ENCODE peak calls at places on chromosomes 13 and 19, in five cellular contexts. One of them, this sample, is unnamed.

GRCh38 chr13:39575641-39576238 is 27.3 kb downstream of the LHFPL6 start:
- DNase-seq in GM12878: peak
- DNase-seq in K562: no peak
- DNase-seq in SK-N-SH: no peak
- DNase-seq in HepG2: no peak
- DNase-seq in this sample: no peak

GRCh38 chr19:17281391-17282304 is at the start of gene ANKLE1:
- DNase-seq in SK-N-SH: peak
- DNase-seq in HepG2: no peak
- DNase-seq in K562: peak
- DNase-seq in GM12878: peak
- DNase-seq in this sample: no peak

GRCh38 chr19:49214701-49215100 is 57.1 kb downstream of the TRPM4 start:
- DNase-seq in SK-N-SH: no peak
- DNase-seq in GM12878: no peak
- DNase-seq in K562: peak
- DNase-seq in HepG2: no peak
- DNase-seq in this sample: no peak

GRCh38 chr19:52451241-52451640 is 2.1 kb upstream of the ZNF578 start:
- DNase-seq in SK-N-SH: no peak
- DNase-seq in GM12878: no peak
- DNase-seq in K562: no peak
- DNase-seq in HepG2: no peak
- DNase-seq in this sample: no peak

GRCh38 chr13:98664047-98664446 is 87.1 kb upstream of the STK24 start:
- DNase-seq in SK-N-SH: no peak
- DNase-seq in GM12878: no peak
- DNase-seq in K562: no peak
- DNase-seq in HepG2: no peak
- DNase-seq in this sample: peak

GRCh38 chr13:79018166-79018565 is 359.2 kb upstream of the OBI1 start:
- DNase-seq in SK-N-SH: no peak
- DNase-seq in HepG2: no peak
- DNase-seq in GM12878: no peak
- DNase-seq in K562: no peak
- DNase-seq in this sample: no peak

GRCh38 chr19:16263115-16263839 is 61.3 kb upstream of the KLF2 start:
- DNase-seq in GM12878: no peak
- DNase-seq in K562: no peak
- DNase-seq in SK-N-SH: no peak
- DNase-seq in HepG2: no peak
- DNase-seq in this sample: no peak

GRCh38 chr13:48405865-48406264 is 7.0 kb downstream of the LPAR6 start:
- DNase-seq in GM12878: no peak
- DNase-seq in SK-N-SH: no peak
- DNase-seq in HepG2: no peak
- DNase-seq in K562: no peak
- DNase-seq in this sample: peak

GRCh38 chr13:59673301-59673700 is 490.4 kb downstream of the DIAPH3 start:
- DNase-seq in SK-N-SH: no peak
- DNase-seq in HepG2: no peak
- DNase-seq in K562: no peak
- DNase-seq in GM12878: no peak
- DNase-seq in this sample: peak

GRCh38 chr13:86932935-86933334 is 738.2 kb upstream of the SLITRK5 start:
- DNase-seq in K562: no peak
- DNase-seq in GM12878: no peak
- DNase-seq in HepG2: no peak
- DNase-seq in SK-N-SH: no peak
- DNase-seq in this sample: peak

GRCh38 chr13:107534548-107534947 is 680.8 kb downstream of the LIG4 start:
- DNase-seq in GM12878: no peak
- DNase-seq in SK-N-SH: no peak
- DNase-seq in HepG2: no peak
- DNase-seq in K562: no peak
- DNase-seq in this sample: peak

GRCh38 chr13:93217701-93218100 is 8.9 kb upstream of the GPC6 start:
- DNase-seq in GM12878: no peak
- DNase-seq in HepG2: peak
- DNase-seq in SK-N-SH: no peak
- DNase-seq in K562: peak
- DNase-seq in this sample: no peak

GRCh38 chr13:30364876-30365275 is 57.4 kb upstream of the UBE2L5 start:
- DNase-seq in GM12878: no peak
- DNase-seq in K562: no peak
- DNase-seq in HepG2: no peak
- DNase-seq in SK-N-SH: no peak
- DNase-seq in this sample: peak

GRCh38 chr13:49296659-49297058 is 48.9 kb downstream of the CDADC1 start:
- DNase-seq in HepG2: peak
- DNase-seq in GM12878: no peak
- DNase-seq in K562: no peak
- DNase-seq in SK-N-SH: no peak
- DNase-seq in this sample: no peak

GRCh38 chr13:88074794-88075509 is 403.8 kb downstream of the SLITRK5 start:
- DNase-seq in HepG2: no peak
- DNase-seq in K562: no peak
- DNase-seq in GM12878: no peak
- DNase-seq in SK-N-SH: no peak
- DNase-seq in this sample: no peak

GRCh38 chr19:16778796-16779411 is 50.3 kb upstream of the SIN3B start:
- DNase-seq in GM12878: peak
- DNase-seq in SK-N-SH: peak
- DNase-seq in HepG2: peak
- DNase-seq in K562: peak
- DNase-seq in this sample: peak

GRCh38 chr13:104823071-104823470 is 1712.4 kb downstream of the EFNB2 start:
- DNase-seq in GM12878: no peak
- DNase-seq in HepG2: no peak
- DNase-seq in K562: no peak
- DNase-seq in SK-N-SH: no peak
- DNase-seq in this sample: no peak

GRCh38 chr13:74324338-74324737 is 190.1 kb upstream of the KLF12 start:
- DNase-seq in HepG2: no peak
- DNase-seq in GM12878: no peak
- DNase-seq in SK-N-SH: no peak
- DNase-seq in K562: no peak
- DNase-seq in this sample: no peak

GRCh38 chr13:44759222-44759721 is 183.1 kb upstream of the TSC22D1 start:
- DNase-seq in SK-N-SH: no peak
- DNase-seq in K562: no peak
- DNase-seq in HepG2: no peak
- DNase-seq in GM12878: no peak
- DNase-seq in this sample: no peak

GRCh38 chr13:44760434-44760833 is 184.3 kb upstream of the TSC22D1 start:
- DNase-seq in GM12878: no peak
- DNase-seq in SK-N-SH: no peak
- DNase-seq in HepG2: no peak
- DNase-seq in K562: no peak
- DNase-seq in this sample: no peak

GRCh38 chr13:44757671-44758070 is 181.5 kb upstream of the TSC22D1 start:
- DNase-seq in SK-N-SH: no peak
- DNase-seq in K562: no peak
- DNase-seq in GM12878: no peak
- DNase-seq in HepG2: no peak
- DNase-seq in this sample: no peak

GRCh38 chr13:44758595-44759221 is 182.6 kb upstream of the TSC22D1 start:
- DNase-seq in GM12878: no peak
- DNase-seq in SK-N-SH: no peak
- DNase-seq in HepG2: peak
- DNase-seq in K562: no peak
- DNase-seq in this sample: peak

DNA sequence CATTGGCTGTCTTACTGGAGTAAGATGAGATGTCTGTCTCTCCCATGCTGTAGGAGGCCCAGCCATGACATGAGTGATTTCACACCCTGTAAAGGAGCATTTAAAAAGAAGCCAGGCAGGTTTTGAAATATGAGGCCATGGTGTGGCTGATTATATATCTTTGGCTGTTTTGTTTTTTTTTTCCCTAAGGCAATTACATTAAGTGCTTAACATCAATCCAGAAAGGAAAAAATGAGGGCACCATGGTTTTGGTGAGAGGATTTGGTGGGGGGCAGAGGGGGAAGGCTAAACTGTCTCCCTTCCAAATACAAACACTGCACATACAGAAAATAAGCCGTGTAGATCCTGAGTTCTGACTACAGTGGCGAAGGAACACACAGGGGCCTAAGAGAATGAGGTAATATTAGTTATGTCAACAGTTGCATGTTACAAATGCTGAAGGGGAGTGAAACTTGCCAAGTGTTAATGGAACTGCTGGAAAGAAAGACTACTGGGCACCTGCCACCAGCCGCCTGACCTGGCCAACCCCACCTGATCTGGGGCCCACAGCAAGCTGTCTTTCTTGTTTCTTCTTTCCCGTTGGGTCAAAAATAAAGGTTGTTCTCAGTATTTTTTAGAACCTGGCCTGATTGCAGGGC is 183.7 kb upstream of the TSC22D1 start:
- DNase-seq in HepG2: peak
- DNase-seq in GM12878: no peak
- DNase-seq in K562: no peak
- DNase-seq in SK-N-SH: no peak
- DNase-seq in this sample: peak
- TF ChIP-seq MXI1 in HepG2: no peak
- TF ChIP-seq MXI1 in GM12878: no peak
- TF ChIP-seq MXI1 in K562: no peak
- TF ChIP-seq MXI1 in SK-N-SH: no peak
- TF ChIP-seq MXI1 in this sample: no peak

GRCh38 chr19:7596191-7596937 is 701 bp downstream of the CAMSAP3 start:
- DNase-seq in HepG2: no peak
- DNase-seq in GM12878: no peak
- DNase-seq in K562: no peak
- DNase-seq in SK-N-SH: peak
- DNase-seq in this sample: no peak

GRCh38 chr19:7600721-7601120 is 5.1 kb downstream of the CAMSAP3 start:
- DNase-seq in HepG2: no peak
- DNase-seq in GM12878: no peak
- DNase-seq in K562: no peak
- DNase-seq in SK-N-SH: no peak
- DNase-seq in this sample: no peak

GRCh38 chr19:7597689-7598088 is 2.0 kb downstream of the CAMSAP3 start:
- DNase-seq in K562: no peak
- DNase-seq in HepG2: peak
- DNase-seq in SK-N-SH: no peak
- DNase-seq in GM12878: no peak
- DNase-seq in this sample: no peak

GRCh38 chr19:7598180-7598579 is 2.5 kb downstream of the CAMSAP3 start:
- DNase-seq in K562: no peak
- DNase-seq in SK-N-SH: no peak
- DNase-seq in HepG2: no peak
- DNase-seq in GM12878: no peak
- DNase-seq in this sample: no peak

GRCh38 chr19:7595466-7596133 is at the start of gene CAMSAP3:
- DNase-seq in GM12878: no peak
- DNase-seq in HepG2: peak
- DNase-seq in SK-N-SH: peak
- DNase-seq in K562: peak
- DNase-seq in this sample: no peak
- TF ChIP-seq MXI1 in GM12878: no peak
- TF ChIP-seq MXI1 in HepG2: peak
- TF ChIP-seq MXI1 in SK-N-SH: peak
- TF ChIP-seq MXI1 in K562: no peak
- TF ChIP-seq MXI1 in this sample: no peak

GRCh38 chr13:112067871-112068305 is 939 bp downstream of the SOX1 start:
- DNase-seq in HepG2: no peak
- DNase-seq in SK-N-SH: no peak
- DNase-seq in GM12878: no peak
- DNase-seq in K562: no peak
- DNase-seq in this sample: no peak
- TF ChIP-seq MXI1 in HepG2: no peak
- TF ChIP-seq MXI1 in SK-N-SH: no peak
- TF ChIP-seq MXI1 in GM12878: no peak
- TF ChIP-seq MXI1 in K562: no peak
- TF ChIP-seq MXI1 in this sample: no peak

DNA sequence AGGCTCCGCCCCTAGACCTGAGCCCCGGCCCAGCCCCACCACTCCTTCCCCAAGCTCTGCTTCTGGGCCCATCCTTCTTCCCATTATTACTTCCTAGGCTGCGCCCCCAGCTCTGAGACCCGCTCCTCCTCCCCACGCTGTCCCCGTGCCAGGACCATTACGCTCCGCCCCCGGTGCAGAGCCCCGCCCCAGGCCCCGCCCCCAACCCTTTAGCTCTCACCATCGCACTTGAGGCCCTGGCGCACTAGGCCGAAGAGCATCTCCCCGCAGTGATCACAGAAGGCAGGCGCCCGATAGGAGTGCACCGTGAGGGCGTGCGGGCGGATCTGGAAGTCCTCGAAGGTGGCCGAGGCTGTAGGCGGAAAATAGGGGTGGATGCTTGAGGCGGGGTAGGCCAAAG is 6.2 kb downstream of the PRKD2 start:
- DNase-seq in K562: peak
- DNase-seq in SK-N-SH: peak
- DNase-seq in GM12878: no peak
- DNase-seq in HepG2: no peak
- DNase-seq in this sample: no peak
- TF ChIP-seq MXI1 in K562: no peak
- TF ChIP-seq MXI1 in SK-N-SH: no peak
- TF ChIP-seq MXI1 in GM12878: no peak
- TF ChIP-seq MXI1 in HepG2: no peak
- TF ChIP-seq MXI1 in this sample: no peak

DNA sequence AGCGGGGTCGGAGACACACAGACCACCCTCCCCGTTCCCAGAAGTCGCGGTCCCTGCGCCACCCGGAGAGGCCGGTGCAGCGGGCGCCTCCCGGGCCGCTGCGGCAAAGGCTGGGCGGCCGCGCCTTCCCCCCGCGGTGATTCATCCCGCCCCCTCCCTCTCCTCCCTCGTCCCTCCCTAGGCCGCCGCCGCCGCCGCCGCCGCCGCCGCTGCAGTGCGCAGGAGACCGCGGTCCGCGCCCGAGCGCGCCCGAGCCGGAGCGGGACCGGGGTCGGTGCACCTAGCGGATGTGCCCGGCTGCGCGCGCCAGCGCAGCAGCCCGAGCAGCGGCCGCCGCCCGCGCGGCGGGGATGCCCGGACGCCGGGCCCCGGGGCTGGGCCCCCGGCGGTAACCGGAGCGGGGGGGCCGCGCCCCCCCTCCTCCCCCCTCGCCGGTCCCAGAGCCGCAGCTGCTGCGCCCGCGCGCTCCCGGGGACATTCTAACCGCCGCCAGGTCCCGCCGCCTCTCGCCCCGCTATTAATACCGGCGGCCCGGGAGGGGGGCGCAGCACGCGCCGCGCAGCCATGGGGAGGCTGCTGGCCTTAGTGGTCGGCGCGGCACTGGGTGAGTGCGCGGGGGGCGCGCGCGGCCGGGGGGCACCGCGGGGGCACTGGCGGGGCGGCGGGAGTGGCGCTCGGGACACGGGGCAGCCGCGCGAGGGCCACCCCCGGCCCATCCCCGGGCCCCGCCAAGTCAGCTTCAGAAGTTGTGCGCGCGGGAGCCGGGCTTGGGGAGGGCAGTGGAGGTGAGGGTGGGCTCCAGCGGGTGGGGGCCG is at the start of gene SCN1B:
- DNase-seq in HepG2: peak
- DNase-seq in K562: peak
- DNase-seq in GM12878: no peak
- DNase-seq in SK-N-SH: peak
- DNase-seq in this sample: peak
- TF ChIP-seq MXI1 in HepG2: no peak
- TF ChIP-seq MXI1 in K562: no peak
- TF ChIP-seq MXI1 in GM12878: no peak
- TF ChIP-seq MXI1 in SK-N-SH: no peak
- TF ChIP-seq MXI1 in this sample: no peak

GRCh38 chr19:50383307-50383851 is 768 bp upstream of the POLD1 start:
- DNase-seq in K562: no peak
- DNase-seq in HepG2: no peak
- DNase-seq in SK-N-SH: no peak
- DNase-seq in GM12878: no peak
- DNase-seq in this sample: no peak
- TF ChIP-seq MXI1 in K562: no peak
- TF ChIP-seq MXI1 in HepG2: no peak
- TF ChIP-seq MXI1 in SK-N-SH: no peak
- TF ChIP-seq MXI1 in GM12878: no peak
- TF ChIP-seq MXI1 in this sample: no peak